ENCODE peak calls at places on chromosomes 6 and 20, in seven cellular contexts. V, R, C, B, E, J and O are unnamed samples.
A peak's percentile ranks its signal among the peaks of the same experiment; 100 is the strongest.

GRCh38 chr6:125094563-125094962 is 59.0 kb upstream of the TPD52L1 start:
- DNase-seq in V (peak; percentile 82), R (no peak), C (peak; percentile 42), B (no peak), E (peak; percentile 43), J (no peak), O (no peak)

GRCh38 chr6:112227992-112228391 is 26.4 kb downstream of the LAMA4 start:
- DNase-seq in V (no peak), R (no peak), C (no peak), B (no peak), E (no peak), J (no peak), O (no peak)

GRCh38 chr6:110341671-110342304 is 16.4 kb downstream of the METTL24 start:
- DNase-seq in V (peak; percentile 32), R (no peak), C (no peak), B (no peak), E (peak; percentile 34), J (no peak), O (no peak)

GRCh38 chr6:82415820-82416219 is 52.2 kb downstream of the TPBG start:
- DNase-seq in V (no peak), R (no peak), C (peak; percentile 9), B (no peak), E (no peak), J (no peak), O (no peak)

GRCh38 chr6:149012040-149012545 is 265.3 kb downstream of the UST start:
- DNase-seq in V (peak; percentile 100), R (no peak), C (peak; percentile 95), B (no peak), E (peak; percentile 96), J (peak; percentile 98), O (peak; percentile 94)

GRCh38 chr20:62485062-62485700 is 9.4 kb upstream of the GATA5 start:
- DNase-seq in V (peak; percentile 14), R (no peak), C (no peak), B (no peak), E (peak; percentile 16), J (no peak), O (no peak)

GRCh38 chr6:33744001-33744848 is 2.5 kb downstream of the IP6K3 start:
- DNase-seq in V (peak; percentile 70), R (peak; percentile 52), C (peak; percentile 63), B (peak; percentile 78), E (peak; percentile 59), J (peak; percentile 49), O (no peak)

GRCh38 chr20:41649489-41649888 is 31.3 kb upstream of the CHD6 start:
- DNase-seq in V (no peak), R (no peak), C (no peak), B (no peak), E (no peak), J (no peak), O (no peak)

GRCh38 chr20:36030143-36030542 is 61.8 kb downstream of the CNBD2 start:
- DNase-seq in V (peak; percentile 24), R (no peak), C (no peak), B (no peak), E (no peak), J (no peak), O (no peak)

GRCh38 chr20:5727018-5727515 is 23.1 kb upstream of the SHLD1 start:
- DNase-seq in V (no peak), R (no peak), C (no peak), B (no peak), E (no peak), J (no peak), O (no peak)

GRCh38 chr6:54629132-54629531 is 217.4 kb upstream of the FAM83B start:
- DNase-seq in V (peak; percentile 77), R (no peak), C (no peak), B (no peak), E (peak; percentile 3), J (no peak), O (no peak)

GRCh38 chr6:150998992-150999975 is 133.8 kb downstream of the MTHFD1L start:
- DNase-seq in V (no peak), R (no peak), C (no peak), B (no peak), E (no peak), J (no peak), O (no peak)

GRCh38 chr6:10561566-10562088 is 40.5 kb downstream of the GCNT2 start:
- DNase-seq in V (no peak), R (no peak), C (no peak), B (no peak), E (no peak), J (no peak), O (no peak)

GRCh38 chr20:11261533-11262000 is 587.8 kb upstream of the JAG1 start:
- DNase-seq in V (peak; percentile 95), R (no peak), C (peak; percentile 97), B (no peak), E (peak; percentile 93), J (no peak), O (peak; percentile 79)

GRCh38 chr6:44077201-44077946 is 49.9 kb downstream of the MRPL14 start:
- DNase-seq in V (no peak), R (no peak), C (no peak), B (no peak), E (no peak), J (no peak), O (no peak)

GRCh38 chr20:1383621-1384404 is 9.0 kb downstream of the FKBP1A start:
- DNase-seq in V (no peak), R (no peak), C (no peak), B (no peak), E (no peak), J (no peak), O (no peak)

GRCh38 chr6:166512567-166512966 is 73.9 kb downstream of the RAMACL start:
- DNase-seq in V (no peak), R (peak; percentile 11), C (no peak), B (peak; percentile 42), E (no peak), J (no peak), O (no peak)

GRCh38 chr20:56166781-56167465 is 81.6 kb upstream of the MC3R start:
- DNase-seq in V (no peak), R (no peak), C (no peak), B (no peak), E (no peak), J (no peak), O (no peak)

GRCh38 chr20:60729119-60729900 is 522.8 kb upstream of the CDH4 start:
- DNase-seq in V (no peak), R (no peak), C (no peak), B (no peak), E (no peak), J (no peak), O (no peak)

GRCh38 chr6:89828988-89829590 is 591 bp upstream of the CASP8AP2 start:
- DNase-seq in V (no peak), R (no peak), C (no peak), B (peak; percentile 25), E (peak; percentile 13), J (no peak), O (no peak)

GRCh38 chr20:38730167-38730988 is 6.1 kb downstream of the SLC32A1 start:
- DNase-seq in V (no peak), R (no peak), C (no peak), B (no peak), E (no peak), J (no peak), O (no peak)

GRCh38 chr6:126640921-126641320 is 301.0 kb downstream of the CENPW start:
- DNase-seq in V (no peak), R (no peak), C (no peak), B (no peak), E (no peak), J (no peak), O (no peak)

GRCh38 chr20:50189681-50190250 is 864 bp upstream of the CEBPB start:
- DNase-seq in V (no peak), R (no peak), C (no peak), B (peak; percentile 38), E (no peak), J (no peak), O (no peak)

GRCh38 chr20:13898012-13898612 is 92.3 kb downstream of the SEL1L2 start:
- DNase-seq in V (no peak), R (no peak), C (no peak), B (no peak), E (no peak), J (no peak), O (no peak)

GRCh38 chr6:39055661-39056060 is 7.1 kb downstream of the GLP1R start:
- DNase-seq in V (no peak), R (no peak), C (no peak), B (no peak), E (no peak), J (no peak), O (no peak)

GRCh38 chr20:48846516-48847492 is 19.0 kb upstream of the PREX1 start:
- DNase-seq in V (no peak), R (no peak), C (no peak), B (no peak), E (no peak), J (no peak), O (no peak)

GRCh38 chr20:51486197-51487005 is 56.1 kb downstream of the NFATC2 start:
- DNase-seq in V (peak; percentile 85), R (no peak), C (no peak), B (no peak), E (peak; percentile 37), J (no peak), O (no peak)

GRCh38 chr20:25032478-25033183 is 25.3 kb downstream of the ACSS1 start:
- DNase-seq in V (no peak), R (no peak), C (peak; percentile 6), B (no peak), E (no peak), J (no peak), O (no peak)

GRCh38 chr6:169794317-169795055 is 43.1 kb downstream of the ERMARD start:
- DNase-seq in V (no peak), R (no peak), C (no peak), B (no peak), E (no peak), J (no peak), O (no peak)

GRCh38 chr6:5522147-5522546 is 260.8 kb downstream of the FARS2 start:
- DNase-seq in V (no peak), R (no peak), C (no peak), B (no peak), E (no peak), J (no peak), O (no peak)

GRCh38 chr6:75096986-75097385 is 108.9 kb downstream of the COL12A1 start:
- DNase-seq in V (no peak), R (no peak), C (no peak), B (no peak), E (no peak), J (no peak), O (no peak)

GRCh38 chr6:53651764-53652401 is 13.7 kb downstream of the KLHL31 start:
- DNase-seq in V (peak; percentile 44), R (peak; percentile 68), C (peak; percentile 33), B (peak; percentile 80), E (peak; percentile 34), J (peak; percentile 19), O (no peak)

GRCh38 chr20:25294459-25295385 is 46.8 kb downstream of the PYGB start:
- DNase-seq in V (peak; percentile 52), R (no peak), C (peak; percentile 38), B (peak; percentile 63), E (peak; percentile 49), J (no peak), O (no peak)

GRCh38 chr6:107489636-107490567 is at the start of gene SOBP:
- DNase-seq in V (peak; percentile 47), R (peak; percentile 18), C (peak; percentile 29), B (peak; percentile 32), E (peak; percentile 28), J (no peak), O (no peak)

GRCh38 chr6:53128842-53129241 is 19.8 kb downstream of the GCM1 start:
- DNase-seq in V (no peak), R (no peak), C (no peak), B (no peak), E (no peak), J (no peak), O (no peak)

GRCh38 chr6:125748534-125749111 is 809 bp upstream of the HEY2 start:
- DNase-seq in V (peak; percentile 10), R (no peak), C (peak; percentile 36), B (no peak), E (no peak), J (no peak), O (no peak)

GRCh38 chr20:63051186-63051860 is 44.6 kb upstream of the BHLHE23 start:
- DNase-seq in V (no peak), R (no peak), C (no peak), B (no peak), E (no peak), J (no peak), O (no peak)

GRCh38 chr6:47181681-47182080 is 128.0 kb downstream of the TNFRSF21 start:
- DNase-seq in V (no peak), R (no peak), C (no peak), B (no peak), E (no peak), J (no peak), O (no peak)